ENCODE peak calls at places on chromosomes 7 and 10, in six cellular contexts. W is lower lobe of right lung, D is suprapubic skin, P is mesendoderm, N is osteoblast, A is A549. C is an unnamed sample. For H3K4me1, the result is how much of the 10 kb centered on the place peaks cover.

GRCh38 chr10:132400547-132401151 is 3.6 kb downstream of the PWWP2B start:
- DNase-seq in P (no peak), W (peak), A (no peak), D (no peak), N (no peak), C (no peak)

GRCh38 chr10:84177541-84178386 is 4.2 kb downstream of the GPR15LG start:
- DNase-seq in A (no peak), D (no peak), P (no peak), W (no peak), N (no peak), C (no peak)

GRCh38 chr7:65722361-65722792 is 150.5 kb upstream of the VKORC1L1 start:
- DNase-seq in D (no peak), P (peak), W (peak), A (peak), N (peak), C (peak)

GRCh38 chr10:75071164-75071489 is 40.3 kb upstream of the SAMD8 start:
- DNase-seq in D (no peak), W (no peak), A (no peak), P (no peak), N (no peak), C (peak)

GRCh38 chr7:154231732-154232131 is 179.5 kb downstream of the DPP6 start:
- DNase-seq in D (no peak), P (peak), W (no peak), A (peak), N (no peak), C (no peak)

GRCh38 chr10:72800741-72801092 is 92.8 kb upstream of the OIT3 start:
- DNase-seq in W (no peak), D (no peak), N (no peak), A (no peak), P (no peak), C (no peak)

GRCh38 chr10:14507721-14508120 is 177.0 kb upstream of the FRMD4A start:
- DNase-seq in P (no peak), N (peak), A (no peak), W (no peak), D (no peak), C (no peak)

GRCh38 chr10:43407148-43407575 is 1.8 kb downstream of the HNRNPF start:
- DNase-seq in A (peak), N (peak), P (peak), D (peak), W (peak), C (peak)

GRCh38 chr10:42482411-42482810 is 156.0 kb downstream of the ZNF33B start:
- DNase-seq in A (no peak), P (no peak), D (no peak), W (no peak), N (no peak), C (no peak)

GRCh38 chr10:37488792-37489657 is 363.6 kb downstream of the ANKRD30A start:
- DNase-seq in A (peak), P (peak), D (no peak), W (no peak), N (peak), C (peak)

GRCh38 chr10:119502214-119502613 is 40.3 kb downstream of the RGS10 start:
- DNase-seq in A (no peak), D (no peak), W (no peak), P (peak), N (peak), C (no peak)

GRCh38 chr7:112290065-112290464 is 83.6 kb downstream of the ZNF277 start:
- DNase-seq in N (no peak), A (no peak), D (no peak), P (no peak), W (no peak), C (no peak)

GRCh38 chr10:123379156-123379555 is 225.0 kb downstream of the BUB3 start:
- DNase-seq in A (no peak), W (no peak), D (no peak), N (no peak), P (no peak), C (no peak)

GRCh38 chr7:34036069-34036920 is 131.0 kb downstream of the BMPER start:
- DNase-seq in D (no peak), P (peak), A (peak), N (no peak), W (no peak), C (peak)

GRCh38 chr7:148507741-148508285 is 82.8 kb upstream of the C7orf33 start:
- DNase-seq in D (no peak), A (no peak), W (no peak), N (peak), P (no peak), C (no peak)

GRCh38 chr7:114370177-114370576 is 44.4 kb upstream of the FOXP2 start:
- DNase-seq in W (no peak), A (no peak), P (no peak), D (no peak), N (no peak), C (no peak)

GRCh38 chr10:105253843-105254242 is 612.8 kb downstream of the SORCS3 start:
- DNase-seq in N (no peak), W (no peak), A (no peak), P (no peak), D (no peak), C (no peak)

GRCh38 chr10:2851544-2851943 is 215.8 kb upstream of the PFKP start:
- DNase-seq in N (no peak), P (no peak), W (no peak), D (no peak), A (no peak), C (peak)

GRCh38 chr10:70272925-70273316 is 10.9 kb downstream of the NPFFR1 start:
- DNase-seq in W (no peak), A (peak), D (peak), N (no peak), P (no peak), C (peak)

GRCh38 chr7:99579956-99580777 is 17.9 kb upstream of the TMEM225B start:
- DNase-seq in P (peak), N (peak), A (no peak), D (no peak), W (no peak), C (peak)

GRCh38 chr10:13270877-13271551 is 28.9 kb downstream of the PHYH start:
- DNase-seq in D (no peak), A (peak), N (peak), W (no peak), P (peak), C (no peak)

GRCh38 chr10:9848981-9849380 is 1168.7 kb upstream of the CELF2 start:
- DNase-seq in N (no peak), P (no peak), A (no peak), D (no peak), W (no peak), C (no peak)

GRCh38 chr7:155131090-155131489 is 61.0 kb downstream of the HTR5A start:
- DNase-seq in A (no peak), D (no peak), W (no peak), N (no peak), P (no peak), C (no peak)

GRCh38 chr7:106604303-106604918 is 56.5 kb downstream of the CCDC71L start:
- DNase-seq in N (no peak), A (no peak), P (no peak), W (no peak), D (no peak), C (no peak)

GRCh38 chr10:75019360-75019759 is 92.1 kb upstream of the SAMD8 start:
- DNase-seq in P (peak), A (peak), N (peak), W (no peak), D (no peak), C (peak)

GRCh38 chr7:91657386-91658120 is 222.9 kb downstream of the MTERF1 start:
- DNase-seq in P (peak), D (no peak), A (peak), W (no peak), N (peak), C (peak)

GRCh38 chr7:155851892-155852291 is 39.6 kb upstream of the SHH start:
- DNase-seq in W (no peak), P (no peak), D (peak), N (no peak), A (no peak), C (no peak)

GRCh38 chr10:71285180-71285545 is 33.9 kb upstream of the SLC29A3 start:
- DNase-seq in N (peak), A (peak), D (no peak), W (no peak), P (peak), C (peak)

GRCh38 chr7:100607111-100607510 is 4.9 kb downstream of the PCOLCE start:
- DNase-seq in W (no peak), N (peak), A (no peak), P (no peak), D (no peak), C (no peak)

GRCh38 chr10:77428776-77429395 is 208.7 kb downstream of the KCNMA1 start:
- DNase-seq in A (peak), D (no peak), P (peak), W (peak), N (no peak), C (peak)

GRCh38 chr10:122126763-122127659 is 138.0 kb downstream of the TACC2 start:
- DNase-seq in W (no peak), P (peak), D (no peak), N (peak), A (peak), C (no peak)

GRCh38 chr7:51000956-51001355 is 218.3 kb upstream of the GRB10 start:
- DNase-seq in A (peak), W (no peak), N (no peak), P (peak), D (no peak), C (no peak)

GRCh38 chr7:20403356-20403755 is 72.7 kb downstream of the ITGB8 start:
- DNase-seq in N (no peak), P (no peak), W (no peak), D (no peak), A (no peak), C (no peak)

GRCh38 chr7:112296416-112296815 is 89.9 kb downstream of the ZNF277 start:
- DNase-seq in W (no peak), N (no peak), D (no peak), A (no peak), P (no peak), C (peak)

GRCh38 chr7:18535811-18536413 is 40.4 kb downstream of the HDAC9 start:
- DNase-seq in P (no peak), D (no peak), A (no peak), N (no peak), W (no peak), C (no peak)
- H3K4me1 ChIP-seq in P (under half), D (under half), A (under half), N (under half), W (under half), C (under half)

GRCh38 chr10:34731885-34732701 is 83.0 kb downstream of the PARD3 start:
- DNase-seq in A (peak), P (no peak), W (no peak), N (no peak), D (no peak), C (peak)

GRCh38 chr10:34737772-34738169 is 77.3 kb downstream of the PARD3 start:
- DNase-seq in A (no peak), W (no peak), P (peak), N (peak), D (no peak), C (no peak)

GRCh38 chr10:34732926-34733325 is 82.2 kb downstream of the PARD3 start:
- DNase-seq in A (peak), P (peak), N (peak), D (no peak), W (no peak), C (peak)

GRCh38 chr10:34736976-34737771 is 77.9 kb downstream of the PARD3 start:
- DNase-seq in A (no peak), D (no peak), N (no peak), P (peak), W (no peak), C (no peak)

DNA sequence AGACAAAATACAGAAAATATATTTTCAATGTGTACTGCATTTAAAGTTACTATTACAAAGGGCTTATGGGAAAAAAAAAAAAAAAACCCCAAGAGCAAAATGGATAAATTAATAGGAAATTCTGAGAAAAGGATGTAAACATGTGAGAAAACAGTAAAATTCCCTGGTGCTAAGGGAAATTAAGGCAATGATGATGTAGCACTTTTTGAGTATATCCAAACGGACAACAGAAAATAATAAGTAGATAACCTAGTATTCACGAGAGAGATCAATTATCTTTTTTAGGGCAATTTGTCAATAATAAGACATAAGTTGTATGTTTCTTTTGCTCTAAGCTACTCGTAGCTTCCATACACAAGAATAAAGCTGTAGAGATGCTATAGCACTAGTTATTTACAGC is 80.2 kb downstream of the PARD3 start:
- DNase-seq in P (no peak), D (no peak), N (no peak), W (no peak), A (no peak), C (no peak)
- H3K4me1 ChIP-seq in P (under half), D (under half), N (under half), W (under half), A (half or more), C (under half)

DNA sequence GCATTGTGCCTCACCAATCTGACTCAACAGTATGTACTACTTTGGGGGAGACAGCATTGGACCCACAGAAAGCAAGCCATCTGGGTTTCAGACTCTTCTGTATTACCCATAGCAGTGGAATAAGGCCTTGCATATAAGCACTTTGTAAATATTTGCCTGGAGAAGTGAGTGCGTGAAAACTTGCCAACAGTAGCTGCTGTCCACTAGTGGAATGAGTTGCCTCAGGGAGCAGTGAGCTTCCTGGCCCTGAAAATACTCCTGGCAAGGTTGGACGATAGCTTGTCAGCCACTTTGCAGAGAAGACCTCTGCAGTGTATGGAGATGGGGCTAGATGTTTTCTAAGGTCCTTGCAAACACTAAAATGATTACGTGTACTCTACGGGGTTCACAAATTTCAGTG is 21.6 kb downstream of the GARS1 start:
- DNase-seq in N (no peak), D (no peak), P (no peak), W (no peak), A (no peak), C (no peak)
- H3K4me1 ChIP-seq in N (under half), D (under half), P (under half), W (under half), A (under half), C (under half)

GRCh38 chr10:35356725-35357092 is 20.4 kb downstream of the CCNY start:
- DNase-seq in D (no peak), A (no peak), P (no peak), W (no peak), N (no peak), C (no peak)
- H3K4me1 ChIP-seq in D (under half), A (under half), P (under half), W (under half), N (under half), C (under half)

DNA sequence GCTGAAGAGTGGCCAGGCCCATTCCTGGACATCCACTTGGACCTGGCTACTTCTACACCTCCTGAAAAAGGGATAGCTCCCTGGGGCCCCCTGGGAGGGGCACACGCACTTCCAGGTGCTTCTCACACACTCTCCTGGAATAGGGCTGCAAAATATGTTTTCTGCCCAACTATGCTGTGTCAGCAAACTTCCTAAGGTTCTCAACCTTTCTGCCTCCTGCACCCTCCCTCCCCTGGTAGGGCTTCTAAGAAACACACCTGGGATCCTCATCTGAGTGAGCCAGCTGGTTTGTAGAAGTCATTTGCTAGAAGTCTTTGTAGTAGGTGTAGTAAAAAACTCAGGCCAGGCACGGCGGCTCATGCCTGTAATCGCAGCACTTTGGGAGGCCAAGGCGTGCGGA is 136.5 kb downstream of the ZMYND11 start:
- DNase-seq in D (no peak), N (no peak), P (no peak), A (no peak), W (no peak), C (no peak)
- H3K4me1 ChIP-seq in D (under half), N (under half), P (under half), A (under half), W (under half), C (under half)

GRCh38 chr7:123715793-123716192 is 33.0 kb downstream of the WASL start:
- DNase-seq in D (no peak), N (no peak), A (no peak), P (no peak), W (no peak), C (no peak)
- H3K4me1 ChIP-seq in D (under half), N (under half), A (half or more), P (under half), W (under half), C (under half)

GRCh38 chr10:102677736-102678354 is 33.6 kb downstream of the TRIM8 start:
- DNase-seq in D (peak), W (no peak), A (no peak), N (no peak), P (no peak), C (no peak)

GRCh38 chr10:102681696-102682095 is 32.5 kb downstream of the ARL3 start:
- DNase-seq in A (no peak), P (no peak), W (no peak), D (no peak), N (peak), C (no peak)

GRCh38 chr10:102675887-102676616 is 31.8 kb downstream of the TRIM8 start:
- DNase-seq in W (no peak), A (no peak), N (peak), D (peak), P (no peak), C (no peak)

GRCh38 chr10:102676916-102677315 is 32.6 kb downstream of the TRIM8 start:
- DNase-seq in W (no peak), A (no peak), D (peak), P (no peak), N (no peak), C (no peak)

GRCh38 chr10:102678842-102679289 is 34.6 kb downstream of the TRIM8 start:
- DNase-seq in W (peak), D (peak), P (peak), A (peak), N (peak), C (no peak)
- H3K4me1 ChIP-seq in W (half or more), D (under half), P (under half), A (under half), N (under half), C (under half)

DNA sequence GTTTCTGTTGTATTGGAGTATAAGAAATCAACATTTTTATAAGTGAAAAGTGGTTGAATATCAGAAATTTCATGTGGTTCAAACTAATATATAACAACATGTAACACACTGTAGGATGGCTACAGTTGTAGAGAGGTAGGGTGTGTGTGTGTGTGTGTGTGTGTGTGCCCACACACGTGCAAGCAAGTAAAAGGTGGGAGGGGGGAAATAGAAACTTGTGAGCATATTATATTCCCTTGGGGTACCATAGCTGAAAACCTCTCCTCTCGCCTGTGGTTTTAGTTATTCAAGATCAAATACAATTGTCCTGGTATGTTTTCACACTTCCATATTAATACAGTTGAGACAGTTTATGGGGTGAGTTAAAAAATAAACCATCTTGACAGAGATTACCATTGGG is 26.2 kb downstream of the SMNDC1 start:
- DNase-seq in D (no peak), W (no peak), P (no peak), A (no peak), N (no peak), C (no peak)
- H3K4me1 ChIP-seq in D (under half), W (under half), P (under half), A (under half), N (under half), C (under half)

GRCh38 chr7:158740657-158741293 is 36.2 kb upstream of the NCAPG2 start:
- DNase-seq in W (no peak), N (peak), D (no peak), P (no peak), A (peak), C (no peak)

GRCh38 chr7:158744070-158744469 is 39.5 kb upstream of the NCAPG2 start:
- DNase-seq in P (no peak), N (no peak), D (no peak), W (no peak), A (no peak), C (no peak)

GRCh38 chr7:158741294-158741666 is 36.7 kb upstream of the NCAPG2 start:
- DNase-seq in D (no peak), A (no peak), P (no peak), N (no peak), W (no peak), C (no peak)

GRCh38 chr7:158743219-158743618 is 38.6 kb upstream of the NCAPG2 start:
- DNase-seq in D (no peak), N (no peak), P (peak), A (no peak), W (no peak), C (no peak)

GRCh38 chr7:158742065-158742821 is 37.6 kb upstream of the NCAPG2 start:
- DNase-seq in P (no peak), A (no peak), N (no peak), D (no peak), W (no peak), C (no peak)
- H3K4me1 ChIP-seq in P (under half), A (under half), N (under half), D (under half), W (under half), C (under half)

GRCh38 chr7:290554-291301 is 758 bp downstream of the FOXL3 start:
- DNase-seq in A (no peak), N (peak), D (no peak), W (peak), P (no peak), C (no peak)

GRCh38 chr7:289756-290553 is at the start of gene FOXL3:
- DNase-seq in A (no peak), W (peak), N (peak), P (no peak), D (peak), C (no peak)

GRCh38 chr7:292826-293225 is 2.9 kb downstream of the FOXL3 start:
- DNase-seq in N (peak), W (no peak), D (peak), A (no peak), P (no peak), C (no peak)

GRCh38 chr7:289209-289755 is 688 bp upstream of the FOXL3 start:
- DNase-seq in P (no peak), D (peak), W (no peak), N (peak), A (no peak), C (no peak)

GRCh38 chr7:291302-292092 is 1.5 kb downstream of the FOXL3 start:
- DNase-seq in W (peak), P (no peak), D (peak), A (no peak), N (peak), C (no peak)
- H3K4me1 ChIP-seq in W (under half), P (under half), D (under half), A (under half), N (under half), C (under half)